ENCODE peak calls at places on chromosomes 12 and 14, in five cellular contexts. H, K, R, W and L are unnamed samples.

GRCh38 chr12:66103011-66103913 is 27.3 kb downstream of the LLPH start:
- DNase-seq in H (no peak), K (no peak), R (peak), W (no peak), L (no peak)

GRCh38 chr12:10952645-10953044 is 13.6 kb upstream of the TAS2R14 start:
- DNase-seq in H (no peak), K (no peak), R (no peak), W (no peak), L (no peak)

GRCh38 chr12:59646636-59647035 is 50.8 kb downstream of the SLC16A7 start:
- DNase-seq in H (no peak), K (no peak), R (no peak), W (no peak), L (no peak)

GRCh38 chr12:52119398-52120254 is 40.1 kb downstream of the SMIM41 start:
- DNase-seq in H (peak), K (no peak), R (peak), W (peak), L (no peak)

GRCh38 chr14:57060276-57060956 is 208.3 kb downstream of the EXOC5 start:
- DNase-seq in H (no peak), K (no peak), R (no peak), W (peak), L (peak)

GRCh38 chr12:92244036-92244435 is 98.4 kb upstream of the BTG1 start:
- DNase-seq in H (no peak), K (peak), R (no peak), W (peak), L (no peak)

GRCh38 chr14:95156765-95157194 is 549 bp downstream of the DICER1 start:
- DNase-seq in H (peak), K (peak), R (peak), W (peak), L (no peak)

GRCh38 chr12:131773582-131774221 is 54.5 kb upstream of the MMP17 start:
- DNase-seq in H (no peak), K (no peak), R (no peak), W (no peak), L (peak)

GRCh38 chr14:100654814-100655795 is 67.9 kb upstream of the BEGAIN start:
- DNase-seq in H (no peak), K (no peak), R (peak), W (peak), L (peak)

GRCh38 chr12:8692573-8692972 is 5.2 kb upstream of the RIMKLB start:
- DNase-seq in H (no peak), K (peak), R (no peak), W (peak), L (no peak)

GRCh38 chr14:80930836-80931389 is 10.6 kb downstream of the CEP128 start:
- DNase-seq in H (peak), K (no peak), R (peak), W (peak), L (no peak)

GRCh38 chr12:8698132-8698829 is 490 bp downstream of the RIMKLB start:
- DNase-seq in H (peak), K (peak), R (peak), W (peak), L (no peak)

GRCh38 chr14:75340921-75341320 is 62.3 kb downstream of the FOS start:
- DNase-seq in H (peak), K (peak), R (no peak), W (peak), L (no peak)

GRCh38 chr12:19994970-19995369 is 373.4 kb upstream of the PDE3A start:
- DNase-seq in H (no peak), K (no peak), R (no peak), W (no peak), L (no peak)

GRCh38 chr12:71642264-71642663 is 21.4 kb downstream of the ZFC3H1 start:
- DNase-seq in H (no peak), K (no peak), R (no peak), W (no peak), L (no peak)

GRCh38 chr14:89540830-89541470 is 123.9 kb upstream of the FOXN3 start:
- DNase-seq in H (no peak), K (no peak), R (peak), W (no peak), L (no peak)

GRCh38 chr12:43501705-43502104 is 50.3 kb downstream of the ADAMTS20 start:
- DNase-seq in H (peak), K (no peak), R (peak), W (no peak), L (no peak)

GRCh38 chr12:82687020-82687951 is 580 bp downstream of the TMTC2 start:
- DNase-seq in H (peak), K (peak), R (peak), W (peak), L (peak)

GRCh38 chr14:99820702-99821331 is 27.6 kb downstream of the EML1 start:
- DNase-seq in H (no peak), K (no peak), R (no peak), W (no peak), L (no peak)

GRCh38 chr12:43349863-43350262 is 202.1 kb downstream of the ADAMTS20 start:
- DNase-seq in H (peak), K (no peak), R (peak), W (no peak), L (no peak)

GRCh38 chr14:31968912-31969311 is 108.2 kb upstream of the ARHGAP5 start:
- DNase-seq in H (no peak), K (no peak), R (no peak), W (no peak), L (no peak)

GRCh38 chr14:74574706-74575105 is 37.3 kb downstream of the LTBP2 start:
- DNase-seq in H (peak), K (no peak), R (no peak), W (no peak), L (no peak)

GRCh38 chr14:22973217-22974032 is 8.9 kb downstream of the AJUBA start:
- DNase-seq in H (peak), K (no peak), R (peak), W (peak), L (peak)

GRCh38 chr12:751192-751827 is 1.1 kb upstream of the WNK1 start:
- DNase-seq in H (peak), K (peak), R (peak), W (peak), L (peak)

GRCh38 chr12:131850856-131851559 is 22.8 kb downstream of the MMP17 start:
- DNase-seq in H (no peak), K (no peak), R (peak), W (peak), L (no peak)

GRCh38 chr12:123106640-123107359 is 44.1 kb downstream of the PITPNM2 start:
- DNase-seq in H (peak), K (no peak), R (peak), W (no peak), L (no peak)

GRCh38 chr14:90698379-90698869 is 117.8 kb downstream of the TTC7B start:
- DNase-seq in H (no peak), K (peak), R (no peak), W (peak), L (no peak)

GRCh38 chr14:73783107-73783727 is 68.4 kb upstream of the PTGR2 start:
- DNase-seq in H (no peak), K (no peak), R (no peak), W (no peak), L (no peak)

GRCh38 chr14:103828315-103828967 is 18.9 kb downstream of the PPP1R13B start:
- DNase-seq in H (no peak), K (peak), R (no peak), W (peak), L (no peak)

GRCh38 chr12:131617179-131617578 is 93.7 kb upstream of the SFSWAP start:
- DNase-seq in H (no peak), K (no peak), R (no peak), W (no peak), L (no peak)

GRCh38 chr12:53575502-53576264 is 50.5 kb downstream of the ATF7 start:
- DNase-seq in H (peak), K (no peak), R (peak), W (peak), L (no peak)

GRCh38 chr14:22497144-22497423 is 91.9 kb downstream of the DAD1 start:
- DNase-seq in H (no peak), K (no peak), R (no peak), W (no peak), L (no peak)

GRCh38 chr12:14403293-14403692 is 37.8 kb downstream of the ATF7IP start:
- DNase-seq in H (no peak), K (no peak), R (no peak), W (no peak), L (no peak)

GRCh38 chr12:25833657-25834056 is 124.8 kb upstream of the RASSF8 start:
- DNase-seq in H (no peak), K (no peak), R (no peak), W (no peak), L (no peak)

GRCh38 chr14:41144370-41144769 is 462.3 kb upstream of the LRFN5 start:
- DNase-seq in H (no peak), K (no peak), R (no peak), W (no peak), L (no peak)

GRCh38 chr12:113136990-113137511 is 1.5 kb upstream of the RASAL1 start:
- DNase-seq in H (no peak), K (no peak), R (no peak), W (no peak), L (no peak)

GRCh38 chr14:42872775-42873174 is 1266.1 kb downstream of the LRFN5 start:
- DNase-seq in H (no peak), K (no peak), R (no peak), W (no peak), L (no peak)

GRCh38 chr14:92969470-92970232 is 46.7 kb downstream of the CHGA start:
- DNase-seq in H (no peak), K (no peak), R (no peak), W (no peak), L (no peak)

GRCh38 chr14:50311337-50311973 is 574 bp downstream of the L2HGDH start:
- DNase-seq in H (no peak), K (no peak), R (no peak), W (no peak), L (no peak)

DNA sequence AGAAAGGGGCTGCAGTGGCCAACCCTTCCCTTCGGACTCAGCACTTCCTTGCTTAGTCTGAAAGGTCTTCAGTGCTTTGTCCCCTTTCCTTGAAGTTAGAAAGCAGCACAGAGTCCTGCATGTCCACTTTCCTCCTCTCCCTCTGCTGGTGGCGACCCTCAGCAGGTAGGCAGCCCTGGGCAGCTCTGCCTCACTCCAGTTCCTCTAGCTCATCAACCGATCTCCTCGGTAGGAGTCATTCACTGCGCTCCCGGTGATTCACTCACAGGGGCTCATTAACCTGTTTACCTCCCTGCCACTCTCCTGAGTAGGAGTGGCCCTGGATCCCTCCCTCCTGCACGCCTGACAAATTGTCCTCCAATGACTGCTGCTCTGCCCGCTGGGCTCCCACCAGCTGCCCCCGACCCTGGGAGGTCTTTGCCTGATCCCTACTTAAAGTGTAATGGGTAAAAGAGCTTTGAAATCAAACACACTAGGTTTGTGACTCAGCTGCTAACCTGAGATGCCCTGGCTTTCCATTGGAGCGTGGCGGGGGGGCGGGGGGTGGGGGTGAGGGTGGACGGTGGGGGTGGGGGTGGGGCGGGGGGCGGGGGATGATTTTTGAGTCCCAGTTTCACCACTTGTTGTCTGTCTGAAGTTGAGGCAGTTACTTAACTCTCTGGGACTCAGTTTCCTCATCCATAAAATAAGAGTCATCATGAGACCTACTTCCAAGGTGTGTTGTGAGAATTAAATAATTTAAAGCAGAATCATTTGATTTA is 4.2 kb downstream of the SCNN1A start:
- DNase-seq in H (peak), K (peak), R (peak), W (peak), L (no peak)
- TF ChIP-seq POLR2A in H (no peak), K (peak), R (peak), W (peak), L (no peak)

GRCh38 chr14:64387738-64388532 is at the start of gene MTHFD1:
- DNase-seq in H (peak), K (peak), R (peak), W (peak), L (peak)
- TF ChIP-seq POLR2A in H (peak), K (peak), R (peak), W (peak), L (peak)

DNA sequence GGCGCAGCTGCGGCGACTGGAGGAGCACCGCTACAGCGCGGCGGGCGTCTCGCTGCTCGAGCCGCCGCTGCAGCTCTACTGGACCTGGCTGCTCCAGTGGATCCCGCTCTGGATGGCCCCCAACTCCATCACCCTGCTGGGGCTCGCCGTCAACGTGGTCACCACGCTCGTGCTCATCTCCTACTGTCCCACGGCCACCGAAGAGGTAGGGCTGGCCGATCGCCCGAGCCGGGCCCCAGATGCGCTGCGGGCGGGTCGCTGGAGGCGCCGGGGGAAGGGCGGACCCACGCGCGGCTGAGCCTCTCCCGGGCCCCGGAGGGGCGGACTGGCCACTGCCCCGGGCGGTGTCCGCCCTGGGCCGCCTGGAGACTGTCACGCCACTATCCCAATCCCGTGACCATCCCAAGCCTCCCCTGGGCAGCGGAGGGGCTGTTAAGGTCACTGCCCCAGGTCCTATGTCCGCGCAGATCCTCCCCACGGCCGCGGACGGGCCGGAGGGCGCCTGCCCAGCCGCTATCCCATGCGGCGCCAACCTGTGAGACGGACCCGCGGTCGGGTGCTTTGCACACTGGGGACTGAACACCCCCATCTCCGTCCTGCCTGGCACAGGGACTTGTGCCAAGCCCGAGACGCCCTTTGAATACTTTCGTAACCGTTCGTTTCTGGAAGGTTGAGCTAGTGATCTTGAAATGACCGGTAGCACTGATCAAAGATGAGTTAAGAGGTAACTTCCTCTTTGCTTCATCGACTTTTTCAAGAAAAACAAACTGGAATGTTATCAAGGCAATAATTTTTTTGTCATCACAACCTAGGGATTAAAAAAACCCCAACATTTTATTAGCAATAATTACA is 716 bp downstream of the CHPT1 start:
- DNase-seq in H (peak), K (peak), R (peak), W (peak), L (peak)
- TF ChIP-seq POLR2A in H (no peak), K (peak), R (no peak), W (peak), L (no peak)

GRCh38 chr12:42237052-42237852 is 796 bp downstream of the YAF2 start:
- DNase-seq in H (peak), K (peak), R (peak), W (peak), L (peak)
- TF ChIP-seq POLR2A in H (peak), K (no peak), R (peak), W (peak), L (peak)

GRCh38 chr14:20681348-20682126 is 2.8 kb upstream of the RNASE4 start:
- DNase-seq in H (peak), K (peak), R (peak), W (peak), L (no peak)
- TF ChIP-seq POLR2A in H (no peak), K (no peak), R (peak), W (no peak), L (no peak)